ENCODE peak calls at places on chromosomes 16 and 17, in seven cellular contexts. H, P, V, X, W, Y and M are unnamed samples.

GRCh38 chr17:2828396-2829038 is 32.3 kb downstream of the RAP1GAP2 start:
- DNase-seq in H (peak; percentile 19), P (peak; percentile 87), V (no peak), X (peak; percentile 84), W (peak; percentile 40), Y (peak; percentile 72), M (peak; percentile 36)

GRCh38 chr17:50638572-50638850 is 3.8 kb downstream of the ABCC3 start:
- DNase-seq in H (peak; percentile 50), P (no peak), V (no peak), X (no peak), W (peak; percentile 86), Y (no peak), M (no peak)

GRCh38 chr16:11796227-11797165 is 562 bp downstream of the ZC3H7A start:
- DNase-seq in H (peak; percentile 44), P (peak; percentile 75), V (peak; percentile 93), X (peak; percentile 74), W (peak; percentile 46), Y (peak; percentile 44), M (peak; percentile 53)

GRCh38 chr17:29369831-29370735 is 20.1 kb upstream of the TAOK1 start:
- DNase-seq in H (peak; percentile 85), P (peak; percentile 69), V (no peak), X (peak; percentile 16), W (peak; percentile 84), Y (peak; percentile 72), M (peak; percentile 89)

GRCh38 chr17:41654908-41655607 is 30.7 kb upstream of the KRT17 start:
- DNase-seq in H (no peak), P (no peak), V (no peak), X (no peak), W (no peak), Y (no peak), M (no peak)

GRCh38 chr16:5756969-5757368 is 659.4 kb upstream of the EEF2KMT start:
- DNase-seq in H (no peak), P (no peak), V (no peak), X (no peak), W (no peak), Y (no peak), M (no peak)

GRCh38 chr17:74711058-74711824 is 1.5 kb downstream of the CD300LF start:
- DNase-seq in H (no peak), P (no peak), V (no peak), X (no peak), W (no peak), Y (no peak), M (no peak)

GRCh38 chr17:58783380-58783779 is 27.7 kb downstream of the PPM1E start:
- DNase-seq in H (no peak), P (no peak), V (no peak), X (no peak), W (no peak), Y (no peak), M (peak; percentile 14)

GRCh38 chr17:17153709-17154108 is 52.4 kb downstream of the PLD6 start:
- DNase-seq in H (no peak), P (no peak), V (no peak), X (no peak), W (no peak), Y (no peak), M (no peak)

GRCh38 chr17:82212331-82213250 is at the start of gene CCDC57:
- DNase-seq in H (peak; percentile 68), P (peak; percentile 90), V (no peak), X (peak; percentile 85), W (peak; percentile 68), Y (peak; percentile 91), M (peak; percentile 72)

GRCh38 chr16:49921106-49921505 is 65.2 kb upstream of the ZNF423 start:
- DNase-seq in H (no peak), P (no peak), V (no peak), X (no peak), W (no peak), Y (no peak), M (no peak)

GRCh38 chr17:67759355-67760171 is 41.8 kb downstream of the NOL11 start:
- DNase-seq in H (peak; percentile 50), P (no peak), V (no peak), X (peak; percentile 42), W (peak; percentile 18), Y (no peak), M (peak; percentile 83)

GRCh38 chr16:49799172-49799571 is 56.7 kb downstream of the ZNF423 start:
- DNase-seq in H (no peak), P (no peak), V (no peak), X (no peak), W (no peak), Y (no peak), M (no peak)

GRCh38 chr16:1218930-1219611 is 6.0 kb downstream of the TPSG1 start:
- DNase-seq in H (no peak), P (no peak), V (no peak), X (no peak), W (no peak), Y (no peak), M (no peak)

GRCh38 chr17:49822829-49823228 is 25.0 kb downstream of the TAC4 start:
- DNase-seq in H (peak; percentile 62), P (no peak), V (no peak), X (peak; percentile 49), W (peak; percentile 90), Y (no peak), M (peak; percentile 94)

GRCh38 chr16:3215601-3216262 is 19.2 kb downstream of the ZNF200 start:
- DNase-seq in H (no peak), P (no peak), V (no peak), X (no peak), W (no peak), Y (no peak), M (no peak)

GRCh38 chr16:86512860-86513470 is 2.6 kb downstream of the FOXF1 start:
- DNase-seq in H (peak; percentile 56), P (no peak), V (no peak), X (no peak), W (no peak), Y (no peak), M (no peak)
- H3K4me3 ChIP-seq in H (peak overlapping the region; percentile 99), P (no peak overlapping the region), V (peak overlapping the region; percentile 81), X (no peak overlapping the region), W (peak overlapping the region; percentile 47), Y (no peak overlapping the region), M (peak overlapping the region; percentile 69)

GRCh38 chr16:30430428-30430970 is 669 bp upstream of the DCTPP1 start:
- DNase-seq in H (no peak), P (peak; percentile 83), V (no peak), X (peak; percentile 24), W (peak; percentile 20), Y (no peak), M (no peak)
- TF ChIP-seq CTCF in H (no peak), P (peak; percentile 34), V (peak; percentile 22), X (no peak), W (no peak), Y (no peak), M (no peak)

DNA sequence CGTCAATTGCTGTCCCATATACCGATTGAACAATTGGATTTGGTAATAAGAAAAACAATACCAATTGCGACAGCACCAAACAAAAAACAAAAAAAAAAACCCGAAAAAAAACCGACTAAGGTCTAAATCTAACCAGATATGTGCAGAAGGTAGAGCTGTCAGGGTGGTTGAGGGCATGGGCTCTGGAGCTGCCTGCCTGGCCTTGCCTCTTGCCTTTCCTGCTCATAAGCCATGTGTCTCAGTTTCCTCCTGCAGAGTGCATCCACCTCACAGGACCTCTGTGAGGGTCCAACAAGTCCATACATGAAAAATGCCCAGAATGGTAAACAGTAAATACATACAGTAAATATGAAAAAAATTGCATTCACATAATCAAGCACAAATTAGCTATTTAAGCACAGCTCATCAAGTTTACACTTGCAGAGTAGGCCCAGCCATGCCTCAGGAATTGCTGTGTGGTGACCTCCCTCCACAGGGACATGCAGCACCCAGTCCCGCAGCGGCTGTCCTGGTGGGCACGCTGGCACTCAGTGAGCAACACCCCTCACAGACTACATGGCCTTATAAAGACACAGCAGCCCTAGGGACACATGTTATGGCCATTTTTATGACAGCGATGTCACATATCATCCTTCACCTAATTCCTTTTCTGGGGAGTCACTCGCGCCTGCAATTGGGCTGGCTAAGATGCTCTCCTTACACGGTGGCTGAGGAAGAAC is 17.9 kb downstream of the TBC1D28 start:
- DNase-seq in H (no peak), P (no peak), V (no peak), X (no peak), W (no peak), Y (no peak), M (no peak)
- H3K4me3 ChIP-seq in H (no peak overlapping the region), P (peak overlapping the region; percentile 34), V (peak overlapping the region; percentile 49), X (peak overlapping the region; percentile 17), W (no peak overlapping the region), Y (peak overlapping the region; percentile 35), M (no peak overlapping the region)

GRCh38 chr16:87411375-87412271 is 19.5 kb downstream of the MAP1LC3B start:
- DNase-seq in H (no peak), P (no peak), V (no peak), X (no peak), W (no peak), Y (no peak), M (no peak)

GRCh38 chr16:87410530-87410929 is 18.4 kb downstream of the MAP1LC3B start:
- DNase-seq in H (no peak), P (no peak), V (no peak), X (no peak), W (no peak), Y (no peak), M (no peak)

GRCh38 chr16:87412371-87412995 is 20.3 kb downstream of the MAP1LC3B start:
- DNase-seq in H (no peak), P (no peak), V (no peak), X (no peak), W (no peak), Y (no peak), M (no peak)

GRCh38 chr16:87409781-87410180 is 17.6 kb downstream of the MAP1LC3B start:
- DNase-seq in H (no peak), P (no peak), V (no peak), X (no peak), W (no peak), Y (no peak), M (no peak)

DNA sequence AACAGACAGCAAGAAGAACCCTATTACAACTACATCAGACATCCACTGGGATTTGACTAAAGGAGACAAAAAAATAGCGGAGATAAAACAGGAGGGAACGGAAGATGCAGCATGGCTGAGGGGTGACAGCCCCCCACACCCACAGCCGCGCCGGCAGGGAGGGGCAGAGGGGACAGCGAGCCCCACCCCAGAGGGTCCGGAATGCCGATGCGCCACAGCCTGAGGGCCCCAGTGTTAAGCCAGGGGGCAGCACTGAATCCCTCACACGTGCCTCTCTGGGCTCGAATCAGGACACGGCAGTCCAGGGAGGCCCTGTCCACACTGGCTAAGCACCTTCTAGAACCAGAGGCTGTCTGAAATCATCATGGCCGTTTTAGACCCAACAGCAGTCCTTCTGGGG is 18.8 kb downstream of the MAP1LC3B start:
- DNase-seq in H (no peak), P (no peak), V (no peak), X (no peak), W (no peak), Y (no peak), M (no peak)
- TF ChIP-seq CTCF in H (no peak), P (no peak), V (no peak), X (peak; percentile 10), W (no peak), Y (no peak), M (no peak)

DNA sequence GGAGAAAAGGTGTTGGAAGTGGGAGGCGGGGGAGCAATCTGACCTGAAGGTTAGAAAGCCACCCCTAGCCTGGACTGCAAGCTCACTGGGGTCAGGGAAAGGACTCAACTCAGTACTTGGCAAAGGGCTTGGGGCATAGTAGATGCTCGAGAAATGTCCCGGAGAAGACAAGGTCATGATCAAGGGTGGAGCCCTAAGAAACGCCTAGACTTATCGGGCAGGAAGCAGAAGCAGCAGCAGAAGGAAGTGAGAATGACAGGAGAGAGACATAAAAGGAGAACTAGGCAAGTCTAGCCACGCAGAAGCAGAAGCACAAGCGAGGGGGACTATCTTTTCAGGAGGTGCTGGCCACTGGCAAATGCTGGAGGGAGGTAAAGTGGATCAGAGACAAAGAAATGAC is 10.2 kb downstream of the COTL1 start:
- DNase-seq in H (no peak), P (no peak), V (no peak), X (no peak), W (no peak), Y (peak; percentile 84), M (no peak)
- H3K4me3 ChIP-seq in H (no peak overlapping the region), P (no peak overlapping the region), V (no peak overlapping the region), X (peak overlapping the region; percentile 4), W (no peak overlapping the region), Y (no peak overlapping the region), M (no peak overlapping the region)

GRCh38 chr16:17468611-17469010 is 2.1 kb downstream of the XYLT1 start:
- DNase-seq in H (no peak), P (no peak), V (no peak), X (no peak), W (no peak), Y (no peak), M (no peak)
- TF ChIP-seq CTCF in H (no peak), P (no peak), V (no peak), X (no peak), W (no peak), Y (no peak), M (no peak)